ENCODE peak calls at places on chromosomes 13 and 19, in eight cellular contexts. N is left lung, U is thoracic aorta, H is dorsolateral prefrontal cortex, Q is astrocyte, X is PC-3, F is psoas muscle, K is A549. A is an unnamed sample.

GRCh38 chr19:33365676-33366075 is 7.8 kb upstream of the CEBPG start:
- DNase-seq in Q (no peak), U (no peak), N (no peak), X (no peak), F (no peak), K (no peak), H (no peak), A (no peak)

GRCh38 chr19:48987323-48987722 is 5.8 kb downstream of the GYS1 start:
- DNase-seq in F (no peak), H (no peak), X (no peak), U (no peak), Q (no peak), N (no peak), K (no peak), A (no peak)

GRCh38 chr13:46738055-46738454 is 58.9 kb downstream of the ESD start:
- DNase-seq in N (no peak), H (no peak), F (no peak), X (no peak), U (no peak), K (no peak), Q (no peak), A (no peak)

GRCh38 chr13:30689752-30690151 is 45.6 kb upstream of the ALOX5AP start:
- DNase-seq in U (no peak), X (no peak), H (no peak), F (no peak), K (no peak), Q (no peak), N (peak; percentile 46), A (no peak)

GRCh38 chr19:33524024-33524664 is 2.6 kb upstream of the PEPD start:
- DNase-seq in X (no peak), Q (no peak), U (no peak), N (no peak), H (no peak), K (no peak), F (no peak), A (no peak)

GRCh38 chr19:50669319-50670101 is 20.3 kb downstream of the C19orf81 start:
- DNase-seq in H (peak; percentile 58), X (peak; percentile 64), K (peak; percentile 69), Q (no peak), F (no peak), N (no peak), U (no peak), A (peak; percentile 29)

GRCh38 chr19:48780684-48781391 is 25.5 kb downstream of the FGF21 start:
- DNase-seq in N (no peak), Q (peak; percentile 22), K (no peak), F (no peak), X (no peak), U (no peak), H (no peak), A (no peak)

GRCh38 chr13:78298657-78299056 is 304.7 kb downstream of the POU4F1 start:
- DNase-seq in N (no peak), K (no peak), U (no peak), F (no peak), H (no peak), X (peak; percentile 4), Q (peak; percentile 33), A (no peak)

GRCh38 chr13:47901451-47901850 is 99.6 kb downstream of the SUCLA2 start:
- DNase-seq in N (no peak), X (no peak), K (no peak), H (no peak), F (no peak), U (no peak), Q (peak; percentile 75), A (no peak)

DNA sequence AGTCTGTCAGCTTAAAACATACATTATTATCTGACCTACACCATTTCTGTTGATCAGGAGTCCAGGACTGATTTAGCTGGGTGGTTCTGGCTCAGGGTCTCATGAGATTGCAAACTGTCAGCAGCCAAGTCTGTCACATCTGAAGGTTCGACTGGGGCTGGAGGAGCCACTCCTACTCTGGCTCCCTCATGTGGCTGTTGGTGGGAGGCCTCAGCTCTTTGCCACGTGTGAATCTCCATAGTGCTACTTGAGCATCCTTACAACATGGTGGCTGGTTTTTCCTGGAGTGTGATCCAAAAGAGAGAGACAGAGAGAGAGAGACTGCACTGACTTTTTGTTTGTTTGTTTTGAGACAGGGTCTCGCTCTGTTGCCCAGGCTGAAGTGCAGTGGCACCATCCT is 63.6 kb upstream of the NFIC start:
- DNase-seq in U (no peak), H (no peak), N (no peak), Q (no peak), F (no peak), K (no peak), X (no peak), A (no peak)
- TF ChIP-seq CTCF in U (no peak), H (no peak), N (no peak), Q (no peak), F (no peak), K (no peak), X (no peak), A (no peak)

DNA sequence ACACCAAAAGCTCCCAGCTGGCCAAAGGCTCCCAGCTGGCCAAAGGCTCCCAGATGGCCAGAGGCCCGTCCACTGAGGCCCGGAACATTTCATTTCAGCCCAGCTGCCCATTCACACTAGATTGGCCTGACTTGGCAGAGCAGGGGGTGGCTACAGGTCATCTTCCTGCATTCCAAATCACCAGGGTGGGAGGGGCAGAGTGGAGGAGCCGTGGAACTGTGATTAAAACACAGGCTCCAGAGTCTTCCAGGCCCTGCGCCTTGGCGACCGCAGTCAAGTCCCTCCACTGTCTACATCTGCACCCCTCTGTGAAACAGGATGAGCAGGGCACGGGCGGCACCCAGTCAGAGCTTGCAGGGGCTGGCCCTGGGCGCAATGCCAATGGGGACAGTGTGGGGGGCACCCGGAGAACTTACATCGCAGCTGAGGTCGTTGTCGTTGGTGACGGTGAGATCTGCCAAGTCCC is 10.2 kb upstream of the PRKD2 start:
- DNase-seq in X (no peak), H (no peak), F (no peak), U (no peak), K (no peak), Q (no peak), N (no peak), A (no peak)
- H3K27ac ChIP-seq in X (no peak overlapping the region), H (peak overlapping the region; percentile 23), F (no peak overlapping the region), U (no peak overlapping the region), K (no peak overlapping the region), Q (no peak overlapping the region), N (peak overlapping the region; percentile 58), A (peak overlapping the region; percentile 45)

GRCh38 chr19:42276821-42277220 is 7.8 kb downstream of the CIC start:
- DNase-seq in Q (no peak), K (no peak), N (no peak), H (no peak), U (no peak), X (no peak), F (no peak), A (no peak)

GRCh38 chr19:42279902-42280760 is 11.1 kb downstream of the CIC start:
- DNase-seq in H (peak; percentile 96), N (peak; percentile 93), U (peak; percentile 87), F (peak; percentile 93), Q (peak; percentile 82), X (no peak), K (peak; percentile 100), A (peak; percentile 93)

GRCh38 chr19:42279148-42279901 is 10.3 kb downstream of the CIC start:
- DNase-seq in X (no peak), F (no peak), Q (no peak), N (no peak), H (no peak), K (no peak), U (no peak), A (no peak)

GRCh38 chr19:42276284-42276683 is 7.2 kb downstream of the CIC start:
- DNase-seq in F (no peak), N (no peak), U (no peak), H (no peak), Q (no peak), K (no peak), X (no peak), A (no peak)

GRCh38 chr19:42277821-42278809 is 9.1 kb downstream of the CIC start:
- DNase-seq in X (no peak), Q (no peak), K (no peak), N (no peak), U (no peak), H (no peak), F (no peak), A (peak; percentile 67)
- TF ChIP-seq CTCF in X (no peak), Q (no peak), K (no peak), N (no peak), U (no peak), H (no peak), F (no peak), A (peak; percentile 38)

DNA sequence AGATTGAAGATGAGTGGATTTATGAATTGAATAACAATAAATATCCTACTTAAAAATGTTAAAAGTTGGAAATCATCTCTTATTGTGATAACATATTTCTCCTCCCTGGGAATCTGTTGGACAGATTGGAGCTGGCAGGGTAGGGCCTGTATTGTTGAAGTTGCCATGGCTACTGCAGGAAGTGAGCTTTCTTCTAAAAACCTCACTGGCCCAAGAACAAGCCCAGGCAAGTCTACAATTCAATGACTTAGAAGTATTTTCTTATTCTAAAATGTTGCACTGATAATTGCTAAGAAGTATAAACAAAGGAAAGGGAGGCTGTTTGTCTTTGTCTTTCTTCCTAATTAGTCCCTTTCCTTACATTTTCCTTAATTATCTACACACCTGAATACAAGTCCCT is 112.1 kb downstream of the DLEU7 start:
- DNase-seq in H (no peak), K (no peak), X (no peak), Q (peak; percentile 82), U (no peak), N (no peak), F (no peak), A (peak; percentile 88)
- H3K27ac ChIP-seq in H (no peak overlapping the region), K (no peak overlapping the region), X (no peak overlapping the region), Q (no peak overlapping the region), U (no peak overlapping the region), N (no peak overlapping the region), F (no peak overlapping the region), A (no peak overlapping the region)

GRCh38 chr19:1106841-1107654 is 3.3 kb downstream of the GPX4 start:
- DNase-seq in U (no peak), H (no peak), Q (peak; percentile 46), N (no peak), K (no peak), X (peak; percentile 60), F (no peak), A (peak; percentile 42)
- TF ChIP-seq CTCF in U (no peak), H (no peak), Q (no peak), N (no peak), K (no peak), X (peak; percentile 37), F (no peak), A (peak; percentile 21)

A was measured in RWPE1.